ENCODE peak calls at places on chromosomes 12 and 14, in five cellular contexts. One of them, this sample, is unnamed.

GRCh38 chr12:66352197-66352596 is 49.9 kb downstream of the HELB start:
- DNase-seq in H54: peak; percentile 12
- DNase-seq in NCI-H510A: peak; percentile 4
- DNase-seq in aorta: no peak
- DNase-seq in stimulated activated naive CD4-positive, alpha-beta T cell: no peak
- DNase-seq in this sample: peak; percentile 22

GRCh38 chr14:51386983-51387730 is 147.1 kb downstream of the TMX1 start:
- DNase-seq in H54: no peak
- DNase-seq in NCI-H510A: no peak
- DNase-seq in aorta: no peak
- DNase-seq in stimulated activated naive CD4-positive, alpha-beta T cell: no peak
- DNase-seq in this sample: no peak

GRCh38 chr12:114777052-114777451 is 93.1 kb upstream of the TBX3 start:
- DNase-seq in stimulated activated naive CD4-positive, alpha-beta T cell: no peak
- DNase-seq in H54: peak; percentile 33
- DNase-seq in NCI-H510A: no peak
- DNase-seq in aorta: no peak
- DNase-seq in this sample: no peak

GRCh38 chr12:22231836-22232235 is 102.7 kb downstream of the ST8SIA1 start:
- DNase-seq in NCI-H510A: no peak
- DNase-seq in aorta: no peak
- DNase-seq in stimulated activated naive CD4-positive, alpha-beta T cell: no peak
- DNase-seq in H54: no peak
- DNase-seq in this sample: no peak

GRCh38 chr12:93954160-93955112 is 193.9 kb upstream of the PLXNC1 start:
- DNase-seq in NCI-H510A: no peak
- DNase-seq in stimulated activated naive CD4-positive, alpha-beta T cell: no peak
- DNase-seq in aorta: peak; percentile 66
- DNase-seq in H54: no peak
- DNase-seq in this sample: no peak

GRCh38 chr14:60986500-60986899 is 5.5 kb downstream of the SLC38A6 start:
- DNase-seq in NCI-H510A: no peak
- DNase-seq in aorta: no peak
- DNase-seq in stimulated activated naive CD4-positive, alpha-beta T cell: no peak
- DNase-seq in H54: no peak
- DNase-seq in this sample: no peak

GRCh38 chr12:51208016-51208660 is 9.7 kb downstream of the POU6F1 start:
- DNase-seq in aorta: no peak
- DNase-seq in H54: no peak
- DNase-seq in NCI-H510A: no peak
- DNase-seq in stimulated activated naive CD4-positive, alpha-beta T cell: no peak
- DNase-seq in this sample: no peak

GRCh38 chr14:95119336-95119735 is 38.0 kb downstream of the DICER1 start:
- DNase-seq in NCI-H510A: no peak
- DNase-seq in H54: no peak
- DNase-seq in stimulated activated naive CD4-positive, alpha-beta T cell: no peak
- DNase-seq in aorta: no peak
- DNase-seq in this sample: no peak

GRCh38 chr12:39937119-39937518 is 168.8 kb downstream of the SLC2A13 start:
- DNase-seq in stimulated activated naive CD4-positive, alpha-beta T cell: no peak
- DNase-seq in NCI-H510A: no peak
- DNase-seq in aorta: no peak
- DNase-seq in H54: no peak
- DNase-seq in this sample: no peak

GRCh38 chr12:96107236-96107635 is 71.8 kb upstream of the LTA4H start:
- DNase-seq in aorta: no peak
- DNase-seq in H54: no peak
- DNase-seq in stimulated activated naive CD4-positive, alpha-beta T cell: no peak
- DNase-seq in NCI-H510A: no peak
- DNase-seq in this sample: no peak

GRCh38 chr12:91717804-91718203 is 427.8 kb downstream of the BTG1 start:
- DNase-seq in H54: no peak
- DNase-seq in stimulated activated naive CD4-positive, alpha-beta T cell: no peak
- DNase-seq in NCI-H510A: no peak
- DNase-seq in aorta: no peak
- DNase-seq in this sample: no peak

This sample was measured in SHP77.